ENCODE peak calls at places on chromosome 2, in nine cellular contexts. O, W, T, U, N, G, Y, H and R are unnamed samples.

GRCh38 chr2:231288535-231289078 is 90.2 kb downstream of the ARMC9 start:
- DNase-seq in O (no peak), W (no peak), T (no peak), U (no peak), N (no peak), G (no peak), Y (no peak), H (no peak), R (no peak)

GRCh38 chr2:127197475-127198385 is 22.4 kb downstream of the CYP27C1 start:
- DNase-seq in O (peak; percentile 25), W (peak; percentile 77), T (peak; percentile 74), U (peak; percentile 59), N (peak; percentile 91), G (no peak), Y (peak; percentile 54), H (peak; percentile 85), R (peak; percentile 58)

GRCh38 chr2:226839960-226840359 is 4.1 kb downstream of the RHBDD1 start:
- DNase-seq in O (no peak), W (no peak), T (no peak), U (no peak), N (no peak), G (no peak), Y (no peak), H (no peak), R (no peak)

GRCh38 chr2:114550364-114550763 is 107.9 kb downstream of the DPP10 start:
- DNase-seq in O (no peak), W (no peak), T (no peak), U (no peak), N (no peak), G (no peak), Y (no peak), H (no peak), R (no peak)

GRCh38 chr2:47077442-47078117 is 77.5 kb downstream of the STPG4 start:
- DNase-seq in O (no peak), W (no peak), T (no peak), U (no peak), N (no peak), G (no peak), Y (no peak), H (peak; percentile 36), R (no peak)

GRCh38 chr2:46562451-46562841 is 83.1 kb downstream of the TMEM247 start:
- DNase-seq in O (no peak), W (no peak), T (no peak), U (no peak), N (no peak), G (no peak), Y (no peak), H (no peak), R (no peak)

GRCh38 chr2:113858764-113859163 is 31.1 kb upstream of the ACTR3 start:
- DNase-seq in O (no peak), W (no peak), T (peak; percentile 28), U (peak; percentile 73), N (no peak), G (no peak), Y (no peak), H (no peak), R (peak; percentile 90)

GRCh38 chr2:11539317-11540147 is 5.7 kb downstream of the GREB1 start:
- DNase-seq in O (no peak), W (no peak), T (no peak), U (peak; percentile 26), N (no peak), G (no peak), Y (no peak), H (no peak), R (no peak)

GRCh38 chr2:110943070-110943634 is 177.6 kb upstream of the BCL2L11 start:
- DNase-seq in O (no peak), W (no peak), T (no peak), U (no peak), N (no peak), G (no peak), Y (no peak), H (no peak), R (no peak)

GRCh38 chr2:231449503-231450054 is 14.7 kb downstream of the NCL start:
- DNase-seq in O (no peak), W (peak; percentile 17), T (no peak), U (no peak), N (no peak), G (no peak), Y (no peak), H (no peak), R (no peak)

GRCh38 chr2:229901819-229902218 is 20.0 kb downstream of the TRIP12 start:
- DNase-seq in O (no peak), W (no peak), T (peak; percentile 47), U (peak; percentile 88), N (no peak), G (peak; percentile 35), Y (no peak), H (peak; percentile 39), R (peak; percentile 87)

GRCh38 chr2:204258900-204259299 is 286.4 kb upstream of the PARD3B start:
- DNase-seq in O (no peak), W (no peak), T (no peak), U (no peak), N (no peak), G (no peak), Y (no peak), H (no peak), R (no peak)

GRCh38 chr2:16009560-16009959 is 69.2 kb downstream of the MYCN start:
- DNase-seq in O (no peak), W (no peak), T (no peak), U (no peak), N (no peak), G (no peak), Y (no peak), H (no peak), R (no peak)

GRCh38 chr2:68796306-68796905 is 61.8 kb downstream of the ARHGAP25 start:
- DNase-seq in O (no peak), W (no peak), T (peak; percentile 42), U (no peak), N (no peak), G (no peak), Y (no peak), H (no peak), R (no peak)

GRCh38 chr2:218030409-218031195 is 27.8 kb upstream of the TNS1 start:
- DNase-seq in O (no peak), W (no peak), T (no peak), U (no peak), N (no peak), G (no peak), Y (no peak), H (no peak), R (no peak)

GRCh38 chr2:241638063-241638660 is 669 bp downstream of the ATG4B start:
- DNase-seq in O (no peak), W (no peak), T (no peak), U (no peak), N (no peak), G (no peak), Y (no peak), H (no peak), R (no peak)

GRCh38 chr2:59786684-59787083 is 766.8 kb downstream of the BCL11A start:
- DNase-seq in O (no peak), W (no peak), T (no peak), U (no peak), N (no peak), G (no peak), Y (no peak), H (no peak), R (no peak)

GRCh38 chr2:239581352-239581901 is 180.6 kb upstream of the HDAC4 start:
- DNase-seq in O (no peak), W (peak; percentile 53), T (no peak), U (no peak), N (peak; percentile 58), G (no peak), Y (no peak), H (peak; percentile 65), R (no peak)

GRCh38 chr2:2638516-2638915 is 307.4 kb upstream of the MYT1L start:
- DNase-seq in O (no peak), W (no peak), T (no peak), U (no peak), N (no peak), G (no peak), Y (no peak), H (no peak), R (no peak)

GRCh38 chr2:86249843-86250402 is 50.7 kb downstream of the MRPL35 start:
- DNase-seq in O (no peak), W (no peak), T (no peak), U (no peak), N (no peak), G (no peak), Y (no peak), H (no peak), R (no peak)

GRCh38 chr2:16662440-16662839 is 3.2 kb downstream of the CYRIA start:
- DNase-seq in O (no peak), W (no peak), T (peak; percentile 42), U (no peak), N (no peak), G (no peak), Y (no peak), H (no peak), R (peak; percentile 74)

GRCh38 chr2:11140492-11140891 is 14.8 kb upstream of the SLC66A3 start:
- DNase-seq in O (no peak), W (no peak), T (no peak), U (no peak), N (no peak), G (no peak), Y (no peak), H (no peak), R (no peak)

GRCh38 chr2:170739507-170740046 is 24.4 kb downstream of the SP5 start:
- DNase-seq in O (no peak), W (no peak), T (no peak), U (no peak), N (no peak), G (no peak), Y (no peak), H (no peak), R (no peak)

GRCh38 chr2:207041279-207041678 is 102.0 kb downstream of the CPO start:
- DNase-seq in O (no peak), W (no peak), T (peak; percentile 34), U (peak; percentile 59), N (no peak), G (no peak), Y (no peak), H (no peak), R (no peak)

GRCh38 chr2:137888845-137889244 is 75.4 kb upstream of the HNMT start:
- DNase-seq in O (no peak), W (no peak), T (peak; percentile 46), U (peak; percentile 42), N (peak; percentile 75), G (no peak), Y (no peak), H (no peak), R (peak; percentile 57)

GRCh38 chr2:127052068-127052770 is 54.7 kb downstream of the BIN1 start:
- DNase-seq in O (no peak), W (peak; percentile 64), T (no peak), U (no peak), N (peak; percentile 80), G (no peak), Y (no peak), H (peak; percentile 62), R (no peak)

GRCh38 chr2:161416633-161417427 is 733 bp downstream of the TBR1 start:
- DNase-seq in O (no peak), W (peak; percentile 49), T (no peak), U (peak; percentile 19), N (peak; percentile 69), G (no peak), Y (no peak), H (no peak), R (no peak)

GRCh38 chr2:127106998-127107621 is at the start of gene BIN1:
- DNase-seq in O (peak; percentile 24), W (peak; percentile 90), T (peak; percentile 88), U (peak; percentile 92), N (peak; percentile 97), G (peak; percentile 79), Y (peak; percentile 76), H (peak; percentile 97), R (peak; percentile 80)

GRCh38 chr2:230762317-230762896 is 49.8 kb downstream of the CAB39 start:
- DNase-seq in O (no peak), W (no peak), T (peak; percentile 65), U (no peak), N (no peak), G (no peak), Y (no peak), H (no peak), R (no peak)

GRCh38 chr2:127503491-127503890 is 22.8 kb downstream of the IWS1 start:
- DNase-seq in O (no peak), W (no peak), T (no peak), U (no peak), N (no peak), G (no peak), Y (no peak), H (no peak), R (no peak)

GRCh38 chr2:173347305-173348168 is 7.1 kb upstream of the CDCA7 start:
- DNase-seq in O (no peak), W (no peak), T (no peak), U (no peak), N (no peak), G (no peak), Y (no peak), H (no peak), R (no peak)